ENCODE peak calls at places on chromosome 20, in eight cellular contexts. One of them, this sample, is unnamed.

GRCh38 chr20:41177636-41178035 is 40.3 kb downstream of the PLCG1 start:
- DNase-seq in sigmoid colon: no peak
- DNase-seq in esophagus squamous epithelium: no peak
- DNase-seq in fibroblast of lung: peak
- DNase-seq in foreskin fibroblast: peak
- DNase-seq in brain microvascular endothelial cell: peak
- DNase-seq in MG63: peak
- DNase-seq in left lung: no peak
- DNase-seq in this sample: peak

GRCh38 chr20:34264141-34264540 is 22.9 kb downstream of the ASIP start:
- DNase-seq in sigmoid colon: no peak
- DNase-seq in left lung: no peak
- DNase-seq in brain microvascular endothelial cell: no peak
- DNase-seq in foreskin fibroblast: no peak
- DNase-seq in MG63: no peak
- DNase-seq in fibroblast of lung: no peak
- DNase-seq in esophagus squamous epithelium: no peak
- DNase-seq in this sample: no peak

GRCh38 chr20:1209447-1210387 is 6.5 kb downstream of the C20orf202 start:
- DNase-seq in fibroblast of lung: no peak
- DNase-seq in sigmoid colon: no peak
- DNase-seq in esophagus squamous epithelium: no peak
- DNase-seq in left lung: no peak
- DNase-seq in MG63: no peak
- DNase-seq in foreskin fibroblast: no peak
- DNase-seq in brain microvascular endothelial cell: no peak
- DNase-seq in this sample: no peak

GRCh38 chr20:53742685-53743081 is 149.0 kb upstream of the ZNF217 start:
- DNase-seq in esophagus squamous epithelium: no peak
- DNase-seq in brain microvascular endothelial cell: no peak
- DNase-seq in left lung: no peak
- DNase-seq in foreskin fibroblast: no peak
- DNase-seq in MG63: no peak
- DNase-seq in fibroblast of lung: no peak
- DNase-seq in sigmoid colon: no peak
- DNase-seq in this sample: no peak

GRCh38 chr20:44089987-44090674 is 96.9 kb downstream of the JPH2 start:
- DNase-seq in sigmoid colon: peak
- DNase-seq in fibroblast of lung: peak
- DNase-seq in MG63: peak
- DNase-seq in left lung: no peak
- DNase-seq in brain microvascular endothelial cell: peak
- DNase-seq in foreskin fibroblast: peak
- DNase-seq in esophagus squamous epithelium: no peak
- DNase-seq in this sample: no peak

GRCh38 chr20:11880694-11881093 is 37.0 kb upstream of the BTBD3 start:
- DNase-seq in left lung: no peak
- DNase-seq in esophagus squamous epithelium: no peak
- DNase-seq in foreskin fibroblast: no peak
- DNase-seq in brain microvascular endothelial cell: no peak
- DNase-seq in fibroblast of lung: no peak
- DNase-seq in sigmoid colon: no peak
- DNase-seq in MG63: no peak
- DNase-seq in this sample: no peak

GRCh38 chr20:13384132-13384531 is 163.1 kb downstream of the ISM1 start:
- DNase-seq in brain microvascular endothelial cell: no peak
- DNase-seq in fibroblast of lung: no peak
- DNase-seq in foreskin fibroblast: no peak
- DNase-seq in sigmoid colon: no peak
- DNase-seq in MG63: no peak
- DNase-seq in esophagus squamous epithelium: no peak
- DNase-seq in left lung: no peak
- DNase-seq in this sample: no peak

GRCh38 chr20:61253640-61254511 is 1.8 kb downstream of the CDH4 start:
- DNase-seq in MG63: no peak
- DNase-seq in esophagus squamous epithelium: no peak
- DNase-seq in foreskin fibroblast: no peak
- DNase-seq in left lung: no peak
- DNase-seq in fibroblast of lung: peak
- DNase-seq in brain microvascular endothelial cell: no peak
- DNase-seq in sigmoid colon: no peak
- DNase-seq in this sample: no peak

GRCh38 chr20:61803416-61803902 is 262.2 kb downstream of the TAF4 start:
- DNase-seq in esophagus squamous epithelium: no peak
- DNase-seq in left lung: no peak
- DNase-seq in MG63: no peak
- DNase-seq in foreskin fibroblast: no peak
- DNase-seq in brain microvascular endothelial cell: no peak
- DNase-seq in sigmoid colon: no peak
- DNase-seq in fibroblast of lung: no peak
- DNase-seq in this sample: no peak

GRCh38 chr20:54356726-54357235 is 118.6 kb upstream of the DOK5 start:
- DNase-seq in esophagus squamous epithelium: no peak
- DNase-seq in left lung: no peak
- DNase-seq in MG63: no peak
- DNase-seq in sigmoid colon: no peak
- DNase-seq in brain microvascular endothelial cell: no peak
- DNase-seq in fibroblast of lung: no peak
- DNase-seq in foreskin fibroblast: peak
- DNase-seq in this sample: no peak

GRCh38 chr20:22532598-22532997 is 51.8 kb downstream of the FOXA2 start:
- DNase-seq in brain microvascular endothelial cell: no peak
- DNase-seq in esophagus squamous epithelium: no peak
- DNase-seq in sigmoid colon: no peak
- DNase-seq in left lung: no peak
- DNase-seq in MG63: no peak
- DNase-seq in fibroblast of lung: no peak
- DNase-seq in foreskin fibroblast: no peak
- DNase-seq in this sample: no peak

GRCh38 chr20:18587665-18588553 is at the start of gene DTD1:
- DNase-seq in esophagus squamous epithelium: peak
- DNase-seq in foreskin fibroblast: peak
- DNase-seq in brain microvascular endothelial cell: peak
- DNase-seq in left lung: peak
- DNase-seq in fibroblast of lung: peak
- DNase-seq in sigmoid colon: peak
- DNase-seq in MG63: peak
- DNase-seq in this sample: peak

GRCh38 chr20:59577809-59578601 is 26.3 kb upstream of the PHACTR3 start:
- DNase-seq in left lung: no peak
- DNase-seq in esophagus squamous epithelium: no peak
- DNase-seq in brain microvascular endothelial cell: no peak
- DNase-seq in fibroblast of lung: no peak
- DNase-seq in foreskin fibroblast: no peak
- DNase-seq in MG63: no peak
- DNase-seq in sigmoid colon: peak
- DNase-seq in this sample: no peak
- H3K4me3 ChIP-seq in left lung: no peak
- H3K4me3 ChIP-seq in esophagus squamous epithelium: peak
- H3K4me3 ChIP-seq in brain microvascular endothelial cell: no peak
- H3K4me3 ChIP-seq in fibroblast of lung: no peak
- H3K4me3 ChIP-seq in foreskin fibroblast: no peak
- H3K4me3 ChIP-seq in MG63: no peak
- H3K4me3 ChIP-seq in sigmoid colon: peak
- H3K4me3 ChIP-seq in this sample: no peak

DNA sequence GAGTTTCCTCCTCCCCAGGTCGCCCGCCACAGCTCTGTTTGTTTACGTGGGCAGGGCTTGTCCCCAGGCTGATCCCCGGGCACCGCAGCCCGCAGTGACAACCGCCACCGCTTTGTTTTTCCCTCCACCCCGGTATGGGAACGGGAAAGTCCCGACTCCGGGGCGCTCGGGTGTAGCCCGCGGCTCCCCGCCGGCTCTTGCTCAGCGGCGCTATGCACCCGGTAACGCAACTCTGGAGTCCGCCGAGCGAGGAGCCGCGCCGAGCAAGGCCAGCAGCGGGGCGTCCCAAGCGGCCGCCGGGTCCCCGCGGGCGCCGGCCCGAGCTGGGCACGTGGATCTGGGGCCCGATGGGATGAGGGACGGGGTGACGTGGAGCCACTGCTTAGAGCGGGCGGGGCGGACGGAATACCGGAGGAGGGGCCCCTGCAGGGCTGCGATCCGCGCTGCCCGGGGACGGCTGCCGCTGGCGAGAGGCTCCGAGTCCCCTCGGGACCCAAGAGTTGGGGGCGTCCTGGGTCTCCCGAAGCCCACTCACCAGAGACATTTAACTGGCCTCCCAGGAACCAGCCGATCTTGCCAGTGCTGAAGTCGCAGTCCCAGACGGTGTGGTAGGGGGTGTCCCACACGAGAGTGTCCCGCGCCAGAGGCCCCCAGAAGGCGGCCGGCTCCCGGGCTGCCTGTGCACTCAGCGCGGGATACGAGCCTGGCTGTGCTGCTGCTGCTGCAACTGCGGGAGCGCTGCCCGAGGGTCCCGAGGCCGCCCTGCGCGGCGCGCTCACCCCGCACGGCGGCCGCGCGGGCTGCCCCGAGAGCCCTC is 497 bp downstream of the ACSS1 start:
- DNase-seq in left lung: peak
- DNase-seq in esophagus squamous epithelium: no peak
- DNase-seq in sigmoid colon: peak
- DNase-seq in brain microvascular endothelial cell: no peak
- DNase-seq in foreskin fibroblast: peak
- DNase-seq in fibroblast of lung: peak
- DNase-seq in MG63: peak
- DNase-seq in this sample: no peak
- H3K4me3 ChIP-seq in left lung: peak
- H3K4me3 ChIP-seq in esophagus squamous epithelium: peak
- H3K4me3 ChIP-seq in sigmoid colon: peak
- H3K4me3 ChIP-seq in brain microvascular endothelial cell: peak
- H3K4me3 ChIP-seq in foreskin fibroblast: peak
- H3K4me3 ChIP-seq in fibroblast of lung: peak
- H3K4me3 ChIP-seq in MG63: no peak
- H3K4me3 ChIP-seq in this sample: peak

DNA sequence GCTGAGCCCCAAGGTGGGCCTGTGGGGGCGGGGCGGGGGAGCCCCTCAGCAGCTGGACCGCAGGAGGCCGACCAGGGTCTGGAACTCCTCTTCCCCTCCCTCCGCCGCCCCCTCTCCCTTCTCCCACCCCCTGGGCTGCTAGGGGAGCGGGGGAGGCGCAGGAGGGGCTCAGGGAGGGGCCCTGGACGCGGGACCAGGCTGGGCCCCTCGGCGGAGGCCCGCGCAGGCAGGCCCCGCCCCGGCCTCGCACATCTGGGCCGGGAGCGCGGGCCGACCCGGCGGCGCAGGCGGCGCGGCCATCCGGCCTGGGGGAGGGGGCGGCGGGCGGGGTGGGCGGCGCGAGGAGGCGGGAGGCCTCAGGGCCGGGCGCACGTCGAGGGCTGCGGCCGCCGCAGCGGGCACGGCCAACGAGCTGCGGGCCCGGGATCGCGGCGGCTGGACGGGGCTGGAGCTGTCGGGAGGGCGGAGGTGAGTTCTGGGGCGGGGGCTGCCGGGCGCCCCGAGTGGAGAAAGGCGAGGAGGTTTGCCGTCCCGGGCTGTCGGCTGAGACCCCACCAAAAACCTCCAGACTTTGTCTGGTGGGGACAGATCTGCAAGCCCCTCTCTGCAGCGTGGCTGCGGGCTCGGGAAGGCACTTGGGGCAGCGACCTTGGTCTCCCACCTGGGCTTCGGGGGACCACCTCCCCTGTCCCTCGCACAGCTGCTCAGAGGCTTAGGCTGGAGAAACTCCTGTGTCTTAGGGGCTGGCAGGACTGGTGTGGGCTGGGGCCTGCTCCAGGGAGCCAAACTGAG is at the start of gene HSPA12B:
- DNase-seq in left lung: no peak
- DNase-seq in foreskin fibroblast: no peak
- DNase-seq in brain microvascular endothelial cell: no peak
- DNase-seq in esophagus squamous epithelium: no peak
- DNase-seq in fibroblast of lung: no peak
- DNase-seq in sigmoid colon: no peak
- DNase-seq in MG63: no peak
- DNase-seq in this sample: no peak
- H3K4me3 ChIP-seq in left lung: peak
- H3K4me3 ChIP-seq in foreskin fibroblast: no peak
- H3K4me3 ChIP-seq in brain microvascular endothelial cell: no peak
- H3K4me3 ChIP-seq in esophagus squamous epithelium: peak
- H3K4me3 ChIP-seq in fibroblast of lung: no peak
- H3K4me3 ChIP-seq in sigmoid colon: peak
- H3K4me3 ChIP-seq in MG63: no peak
- H3K4me3 ChIP-seq in this sample: no peak

GRCh38 chr20:49891486-49891885 is 23.8 kb downstream of the SPATA2 start:
- DNase-seq in esophagus squamous epithelium: no peak
- DNase-seq in left lung: no peak
- DNase-seq in brain microvascular endothelial cell: no peak
- DNase-seq in foreskin fibroblast: no peak
- DNase-seq in fibroblast of lung: no peak
- DNase-seq in MG63: no peak
- DNase-seq in sigmoid colon: peak
- DNase-seq in this sample: no peak

GRCh38 chr20:49892260-49893216 is 22.8 kb downstream of the SPATA2 start:
- DNase-seq in sigmoid colon: peak
- DNase-seq in fibroblast of lung: no peak
- DNase-seq in brain microvascular endothelial cell: no peak
- DNase-seq in left lung: no peak
- DNase-seq in MG63: no peak
- DNase-seq in foreskin fibroblast: no peak
- DNase-seq in esophagus squamous epithelium: no peak
- DNase-seq in this sample: no peak

GRCh38 chr20:49893242-49894072 is 21.9 kb downstream of the SPATA2 start:
- DNase-seq in brain microvascular endothelial cell: no peak
- DNase-seq in sigmoid colon: peak
- DNase-seq in left lung: no peak
- DNase-seq in fibroblast of lung: no peak
- DNase-seq in foreskin fibroblast: no peak
- DNase-seq in MG63: no peak
- DNase-seq in esophagus squamous epithelium: no peak
- DNase-seq in this sample: no peak

GRCh38 chr20:49896204-49896603 is 19.1 kb downstream of the SPATA2 start:
- DNase-seq in foreskin fibroblast: no peak
- DNase-seq in fibroblast of lung: no peak
- DNase-seq in brain microvascular endothelial cell: no peak
- DNase-seq in left lung: no peak
- DNase-seq in MG63: no peak
- DNase-seq in esophagus squamous epithelium: no peak
- DNase-seq in sigmoid colon: no peak
- DNase-seq in this sample: no peak

DNA sequence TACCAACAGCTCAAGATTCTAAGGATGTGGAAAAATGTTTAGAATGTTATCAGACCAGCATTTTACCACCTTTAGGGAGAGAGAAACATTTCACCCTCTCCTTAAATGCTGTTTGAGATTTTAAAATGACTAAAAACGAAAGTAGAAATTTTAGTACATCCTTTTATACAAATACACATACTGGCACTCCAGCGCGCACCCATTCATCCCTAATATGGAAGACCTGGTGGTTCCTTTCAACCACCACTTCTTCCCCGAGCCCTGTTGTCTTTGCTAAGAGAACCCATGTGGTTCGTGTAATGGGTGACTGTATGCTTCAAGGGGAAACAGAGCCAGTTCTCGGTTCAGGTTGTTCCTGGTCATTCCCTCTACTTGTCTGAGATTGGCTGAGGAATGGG is 21.3 kb downstream of the SPATA2 start:
- DNase-seq in sigmoid colon: peak
- DNase-seq in fibroblast of lung: no peak
- DNase-seq in brain microvascular endothelial cell: no peak
- DNase-seq in esophagus squamous epithelium: no peak
- DNase-seq in left lung: no peak
- DNase-seq in foreskin fibroblast: no peak
- DNase-seq in MG63: no peak
- DNase-seq in this sample: no peak
- H3K4me3 ChIP-seq in sigmoid colon: no peak
- H3K4me3 ChIP-seq in fibroblast of lung: peak
- H3K4me3 ChIP-seq in brain microvascular endothelial cell: no peak
- H3K4me3 ChIP-seq in esophagus squamous epithelium: no peak
- H3K4me3 ChIP-seq in left lung: no peak
- H3K4me3 ChIP-seq in foreskin fibroblast: no peak
- H3K4me3 ChIP-seq in MG63: no peak
- H3K4me3 ChIP-seq in this sample: peak